ENCODE peak calls at places on chromosomes 3 and 15, in five cellular contexts. One of them, this sample, is unnamed.

GRCh38 chr3:86180696-86181095 is 810.3 kb downstream of the VGLL3 start:
- DNase-seq in GM23248: peak
- DNase-seq in HCT116: no peak
- DNase-seq in neural progenitor cell: peak
- DNase-seq in MM.1S: peak
- DNase-seq in this sample: no peak

GRCh38 chr3:30826381-30827061 is 67.9 kb downstream of the GADL1 start:
- DNase-seq in GM23248: peak
- DNase-seq in HCT116: no peak
- DNase-seq in neural progenitor cell: no peak
- DNase-seq in MM.1S: peak
- DNase-seq in this sample: no peak

GRCh38 chr3:177362646-177363045 is 165.4 kb upstream of the TBL1XR1 start:
- DNase-seq in GM23248: no peak
- DNase-seq in HCT116: no peak
- DNase-seq in neural progenitor cell: no peak
- DNase-seq in MM.1S: peak
- DNase-seq in this sample: no peak

GRCh38 chr3:57112206-57112605 is 51.7 kb downstream of the SPATA12 start:
- DNase-seq in GM23248: no peak
- DNase-seq in HCT116: no peak
- DNase-seq in neural progenitor cell: peak
- DNase-seq in MM.1S: peak
- DNase-seq in this sample: peak

GRCh38 chr3:147099076-147099475 is 307.3 kb downstream of the ZIC4 start:
- DNase-seq in GM23248: peak
- DNase-seq in HCT116: no peak
- DNase-seq in neural progenitor cell: no peak
- DNase-seq in MM.1S: no peak
- DNase-seq in this sample: no peak

GRCh38 chr15:31250033-31250432 is 76.6 kb upstream of the KLF13 start:
- DNase-seq in GM23248: no peak
- DNase-seq in HCT116: no peak
- DNase-seq in neural progenitor cell: no peak
- DNase-seq in MM.1S: no peak
- DNase-seq in this sample: no peak

GRCh38 chr3:57544181-57545125 is at the start of gene DNAH12:
- DNase-seq in GM23248: peak
- DNase-seq in HCT116: no peak
- DNase-seq in neural progenitor cell: peak
- DNase-seq in MM.1S: no peak
- DNase-seq in this sample: no peak

GRCh38 chr3:170506556-170506955 is 79.3 kb downstream of the SLC7A14 start:
- DNase-seq in GM23248: peak
- DNase-seq in HCT116: no peak
- DNase-seq in neural progenitor cell: no peak
- DNase-seq in MM.1S: no peak
- DNase-seq in this sample: no peak

GRCh38 chr3:154486949-154487348 is 57.0 kb upstream of the GPR149 start:
- DNase-seq in GM23248: no peak
- DNase-seq in HCT116: no peak
- DNase-seq in neural progenitor cell: peak
- DNase-seq in MM.1S: no peak
- DNase-seq in this sample: no peak

GRCh38 chr15:29471757-29472156 is 202.1 kb upstream of the NSMCE3 start:
- DNase-seq in GM23248: no peak
- DNase-seq in HCT116: no peak
- DNase-seq in neural progenitor cell: no peak
- DNase-seq in MM.1S: no peak
- DNase-seq in this sample: no peak

GRCh38 chr3:124826703-124827102 is 60.5 kb downstream of the ITGB5 start:
- DNase-seq in GM23248: peak
- DNase-seq in HCT116: no peak
- DNase-seq in neural progenitor cell: no peak
- DNase-seq in MM.1S: no peak
- DNase-seq in this sample: no peak

GRCh38 chr3:177894021-177894690 is 642.1 kb upstream of the KCNMB2 start:
- DNase-seq in GM23248: no peak
- DNase-seq in HCT116: no peak
- DNase-seq in neural progenitor cell: no peak
- DNase-seq in MM.1S: no peak
- DNase-seq in this sample: no peak

GRCh38 chr15:23033979-23034378 is 5.4 kb downstream of the TUBGCP5 start:
- DNase-seq in GM23248: no peak
- DNase-seq in HCT116: no peak
- DNase-seq in neural progenitor cell: no peak
- DNase-seq in MM.1S: no peak
- DNase-seq in this sample: no peak

GRCh38 chr3:73727117-73727802 is 102.5 kb upstream of the PDZRN3 start:
- DNase-seq in GM23248: peak
- DNase-seq in HCT116: no peak
- DNase-seq in neural progenitor cell: peak
- DNase-seq in MM.1S: no peak
- DNase-seq in this sample: no peak

GRCh38 chr15:101387591-101387990 is 92.5 kb upstream of the SNRPA1 start:
- DNase-seq in GM23248: no peak
- DNase-seq in HCT116: no peak
- DNase-seq in neural progenitor cell: no peak
- DNase-seq in MM.1S: no peak
- DNase-seq in this sample: no peak

GRCh38 chr3:122572940-122573412 is 4.5 kb upstream of the PARP15 start:
- DNase-seq in GM23248: peak
- DNase-seq in HCT116: no peak
- DNase-seq in neural progenitor cell: peak
- DNase-seq in MM.1S: no peak
- DNase-seq in this sample: no peak

GRCh38 chr3:46629571-46630517 is 17.5 kb downstream of the FAM240A start:
- DNase-seq in GM23248: peak
- DNase-seq in HCT116: peak
- DNase-seq in neural progenitor cell: peak
- DNase-seq in MM.1S: peak
- DNase-seq in this sample: peak

GRCh38 chr3:129608936-129609590 is 2.6 kb upstream of the PLXND1 start:
- DNase-seq in GM23248: no peak
- DNase-seq in HCT116: no peak
- DNase-seq in neural progenitor cell: no peak
- DNase-seq in MM.1S: no peak
- DNase-seq in this sample: no peak

GRCh38 chr15:95016511-95017219 is 785.3 kb downstream of the MCTP2 start:
- DNase-seq in GM23248: peak
- DNase-seq in HCT116: no peak
- DNase-seq in neural progenitor cell: no peak
- DNase-seq in MM.1S: no peak
- DNase-seq in this sample: no peak

GRCh38 chr15:31474059-31474868 is 147.6 kb downstream of the KLF13 start:
- DNase-seq in GM23248: no peak
- DNase-seq in HCT116: no peak
- DNase-seq in neural progenitor cell: no peak
- DNase-seq in MM.1S: no peak
- DNase-seq in this sample: no peak

GRCh38 chr15:60573936-60574335 is 95.0 kb upstream of the ICE2 start:
- DNase-seq in GM23248: no peak
- DNase-seq in HCT116: no peak
- DNase-seq in neural progenitor cell: no peak
- DNase-seq in MM.1S: no peak
- DNase-seq in this sample: no peak

GRCh38 chr3:16423298-16423697 is 90.2 kb downstream of the RFTN1 start:
- DNase-seq in GM23248: no peak
- DNase-seq in HCT116: no peak
- DNase-seq in neural progenitor cell: no peak
- DNase-seq in MM.1S: no peak
- DNase-seq in this sample: no peak

GRCh38 chr3:10814623-10815022 is 1.4 kb upstream of the SLC6A11 start:
- DNase-seq in GM23248: no peak
- DNase-seq in HCT116: no peak
- DNase-seq in neural progenitor cell: no peak
- DNase-seq in MM.1S: no peak
- DNase-seq in this sample: no peak

GRCh38 chr3:14820156-14820555 is 1.4 kb downstream of the FGD5 start:
- DNase-seq in GM23248: no peak
- DNase-seq in HCT116: no peak
- DNase-seq in neural progenitor cell: no peak
- DNase-seq in MM.1S: no peak
- DNase-seq in this sample: no peak

GRCh38 chr3:87053548-87053947 is 62.6 kb upstream of the VGLL3 start:
- DNase-seq in GM23248: peak
- DNase-seq in HCT116: no peak
- DNase-seq in neural progenitor cell: no peak
- DNase-seq in MM.1S: no peak
- DNase-seq in this sample: no peak

GRCh38 chr3:17013050-17013449 is 128.3 kb downstream of the PLCL2 start:
- DNase-seq in GM23248: peak
- DNase-seq in HCT116: no peak
- DNase-seq in neural progenitor cell: peak
- DNase-seq in MM.1S: no peak
- DNase-seq in this sample: no peak

GRCh38 chr15:55224892-55225291 is 28.2 kb upstream of the RSL24D1 start:
- DNase-seq in GM23248: no peak
- DNase-seq in HCT116: no peak
- DNase-seq in neural progenitor cell: no peak
- DNase-seq in MM.1S: no peak
- DNase-seq in this sample: peak

GRCh38 chr3:156218353-156218744 is 98.0 kb downstream of the KCNAB1 start:
- DNase-seq in GM23248: no peak
- DNase-seq in HCT116: no peak
- DNase-seq in neural progenitor cell: no peak
- DNase-seq in MM.1S: no peak
- DNase-seq in this sample: no peak

DNA sequence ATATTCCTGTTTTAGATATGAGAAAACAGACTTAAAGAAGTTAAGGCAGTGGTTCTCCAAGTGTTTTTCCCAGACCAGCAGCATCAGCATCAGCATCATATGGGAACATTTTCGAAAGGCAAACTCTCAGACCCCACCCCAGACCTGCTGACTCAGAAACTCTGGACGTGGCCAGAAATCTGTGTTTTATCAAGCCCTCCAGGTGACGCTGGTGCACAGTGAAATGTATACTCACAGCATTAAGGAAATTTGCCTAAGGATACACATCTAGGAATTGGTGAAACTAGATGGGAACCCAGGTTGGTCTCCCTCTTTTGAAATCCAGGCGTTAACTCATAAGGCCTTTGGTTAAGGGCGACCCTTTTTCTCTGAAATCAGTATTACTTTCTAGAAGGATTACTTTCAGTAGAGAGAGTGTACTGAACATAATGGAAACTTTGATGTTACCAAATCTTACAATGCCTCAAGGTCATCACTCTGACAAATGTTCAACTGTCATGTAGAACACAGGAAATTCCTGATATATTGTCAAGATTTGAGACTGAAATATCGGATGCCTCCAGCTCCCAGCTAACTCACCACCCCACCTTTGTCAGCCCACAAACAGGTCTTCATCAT is 910.2 kb downstream of the ROBO1 start:
- DNase-seq in GM23248: no peak
- DNase-seq in HCT116: no peak
- DNase-seq in neural progenitor cell: no peak
- DNase-seq in MM.1S: no peak
- DNase-seq in this sample: no peak
- TF ChIP-seq EZH2 in GM23248: no peak
- TF ChIP-seq EZH2 in HCT116: no peak
- TF ChIP-seq EZH2 in neural progenitor cell: no peak
- TF ChIP-seq EZH2 in MM.1S: no peak
- TF ChIP-seq EZH2 in this sample: no peak

DNA sequence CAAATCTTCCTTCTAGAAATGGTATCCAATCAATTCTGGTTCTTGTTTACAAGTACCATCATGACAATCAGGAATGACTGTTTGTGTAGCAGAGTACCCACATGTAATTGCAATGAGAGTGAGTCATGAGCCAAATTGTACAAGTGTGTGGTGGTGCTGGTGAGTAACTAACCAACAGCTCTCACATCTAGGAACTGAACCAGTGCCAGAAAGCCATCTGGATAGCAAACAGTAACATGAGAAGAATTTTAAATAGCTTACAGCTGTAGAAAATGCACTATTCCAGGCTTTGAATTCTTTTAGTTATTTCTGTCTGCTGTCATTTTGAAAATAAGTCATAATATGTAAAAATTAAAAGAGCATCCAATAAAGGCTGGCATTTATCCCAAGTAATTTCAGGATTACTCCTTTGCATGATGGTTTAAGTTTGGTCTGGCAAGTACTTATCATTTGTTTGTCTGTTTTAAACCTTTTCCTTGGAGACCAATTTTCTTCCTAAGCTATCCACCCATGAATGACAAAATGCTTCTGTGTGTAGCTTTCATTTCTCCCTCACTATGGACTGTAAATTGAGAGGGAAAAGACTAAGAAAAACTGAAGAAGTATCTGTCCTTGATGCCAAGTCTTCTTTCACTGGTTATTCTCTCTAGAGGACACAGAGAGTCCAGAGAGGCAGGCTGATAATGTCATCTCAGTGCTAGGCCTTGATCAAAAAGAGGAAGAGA is 60.0 kb downstream of the PIK3CB start:
- DNase-seq in GM23248: peak
- DNase-seq in HCT116: peak
- DNase-seq in neural progenitor cell: no peak
- DNase-seq in MM.1S: peak
- DNase-seq in this sample: no peak
- H3K27ac ChIP-seq in GM23248: peak
- H3K27ac ChIP-seq in HCT116: peak
- H3K27ac ChIP-seq in neural progenitor cell: peak
- H3K27ac ChIP-seq in MM.1S: no peak
- H3K27ac ChIP-seq in this sample: no peak

GRCh38 chr15:96924570-96924969 is 594.1 kb downstream of the NR2F2 start:
- DNase-seq in GM23248: no peak
- DNase-seq in HCT116: no peak
- DNase-seq in neural progenitor cell: no peak
- DNase-seq in MM.1S: no peak
- DNase-seq in this sample: no peak
- H2AFZ ChIP-seq in GM23248: no peak
- H2AFZ ChIP-seq in HCT116: no peak
- H2AFZ ChIP-seq in neural progenitor cell: no peak
- H2AFZ ChIP-seq in MM.1S: no peak
- H2AFZ ChIP-seq in this sample: no peak

DNA sequence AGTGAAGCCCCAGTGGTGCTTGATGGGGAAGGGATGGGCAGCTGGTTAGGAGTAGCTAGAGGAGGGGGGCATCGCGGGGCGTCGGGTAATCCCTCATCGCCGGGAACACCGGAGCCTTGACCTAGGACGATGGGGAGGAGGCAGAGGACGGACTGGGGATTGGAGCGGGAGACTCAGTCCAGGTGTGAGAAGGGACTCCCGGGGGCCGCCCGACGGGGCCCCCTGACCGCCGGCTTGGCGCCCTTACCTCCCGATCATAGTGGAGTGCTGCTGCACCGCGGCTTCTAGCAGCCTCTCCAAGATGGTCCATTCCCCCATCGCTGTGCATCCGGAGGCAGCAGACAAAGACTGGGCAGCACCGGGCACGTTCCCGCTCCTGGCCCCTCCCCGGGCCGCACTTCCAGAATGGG is 622 bp downstream of the GJD2 start:
- DNase-seq in GM23248: no peak
- DNase-seq in HCT116: no peak
- DNase-seq in neural progenitor cell: peak
- DNase-seq in MM.1S: no peak
- DNase-seq in this sample: no peak
- TF ChIP-seq EZH2 in GM23248: no peak
- TF ChIP-seq EZH2 in HCT116: no peak
- TF ChIP-seq EZH2 in neural progenitor cell: no peak
- TF ChIP-seq EZH2 in MM.1S: no peak
- TF ChIP-seq EZH2 in this sample: no peak

GRCh38 chr3:152264378-152264777 is 4.4 kb upstream of the MBNL1 start:
- DNase-seq in GM23248: peak
- DNase-seq in HCT116: no peak
- DNase-seq in neural progenitor cell: no peak
- DNase-seq in MM.1S: no peak
- DNase-seq in this sample: no peak
- H3K27ac ChIP-seq in GM23248: no peak
- H3K27ac ChIP-seq in HCT116: no peak
- H3K27ac ChIP-seq in neural progenitor cell: no peak
- H3K27ac ChIP-seq in MM.1S: no peak
- H3K27ac ChIP-seq in this sample: no peak

GRCh38 chr15:76251717-76252116 is 59.6 kb downstream of the ETFA start:
- DNase-seq in GM23248: no peak
- DNase-seq in HCT116: no peak
- DNase-seq in neural progenitor cell: no peak
- DNase-seq in MM.1S: no peak
- DNase-seq in this sample: no peak
- H2AFZ ChIP-seq in GM23248: no peak
- H2AFZ ChIP-seq in HCT116: no peak
- H2AFZ ChIP-seq in neural progenitor cell: no peak
- H2AFZ ChIP-seq in MM.1S: no peak
- H2AFZ ChIP-seq in this sample: no peak

This sample was measured in DND-41.